ENCODE peak calls at places on chromosomes 13 and 19, in nine cellular contexts. S is body of pancreas, M is ascending aorta, T is HepG2, G is left lung, L is prostate gland, V is substantia nigra, B is epithelial cell of prostate, U is hepatocyte. W is an unnamed sample.

GRCh38 chr19:6586056-6586455 is 4.9 kb downstream of the CD70 start:
- DNase-seq in V (no peak), T (no peak), L (no peak), B (no peak), S (no peak), M (no peak), U (no peak), G (no peak), W (no peak)

GRCh38 chr13:103671547-103671946 is 605.3 kb upstream of the SLC10A2 start:
- DNase-seq in U (peak), L (no peak), S (no peak), V (no peak), B (no peak), G (no peak), M (no peak), T (no peak), W (no peak)

GRCh38 chr13:25421602-25422001 is 49.8 kb downstream of the ATP8A2 start:
- DNase-seq in G (no peak), L (no peak), S (no peak), T (peak), U (no peak), M (no peak), V (no peak), B (no peak), W (no peak)

GRCh38 chr13:99370476-99371272 is 63.5 kb upstream of the GPR183 start:
- DNase-seq in G (no peak), L (no peak), T (no peak), V (no peak), M (peak), B (no peak), S (no peak), U (no peak), W (no peak)

GRCh38 chr13:40589285-40590109 is 76.9 kb downstream of the FOXO1 start:
- DNase-seq in U (no peak), B (peak), S (peak), V (peak), G (no peak), M (peak), L (peak), T (peak), W (no peak)

GRCh38 chr13:44188257-44188656 is 185.4 kb upstream of the SERP2 start:
- DNase-seq in S (no peak), U (no peak), G (no peak), T (no peak), M (no peak), L (no peak), B (peak), V (no peak), W (no peak)

GRCh38 chr13:30730526-30730925 is 4.8 kb upstream of the ALOX5AP start:
- DNase-seq in G (no peak), L (no peak), B (no peak), S (peak), V (peak), T (peak), U (peak), M (no peak), W (no peak)

GRCh38 chr19:17441241-17442135 is 7.0 kb downstream of the TMEM221 start:
- DNase-seq in B (no peak), V (no peak), T (peak), L (no peak), M (no peak), U (no peak), G (no peak), S (peak), W (no peak)

DNA sequence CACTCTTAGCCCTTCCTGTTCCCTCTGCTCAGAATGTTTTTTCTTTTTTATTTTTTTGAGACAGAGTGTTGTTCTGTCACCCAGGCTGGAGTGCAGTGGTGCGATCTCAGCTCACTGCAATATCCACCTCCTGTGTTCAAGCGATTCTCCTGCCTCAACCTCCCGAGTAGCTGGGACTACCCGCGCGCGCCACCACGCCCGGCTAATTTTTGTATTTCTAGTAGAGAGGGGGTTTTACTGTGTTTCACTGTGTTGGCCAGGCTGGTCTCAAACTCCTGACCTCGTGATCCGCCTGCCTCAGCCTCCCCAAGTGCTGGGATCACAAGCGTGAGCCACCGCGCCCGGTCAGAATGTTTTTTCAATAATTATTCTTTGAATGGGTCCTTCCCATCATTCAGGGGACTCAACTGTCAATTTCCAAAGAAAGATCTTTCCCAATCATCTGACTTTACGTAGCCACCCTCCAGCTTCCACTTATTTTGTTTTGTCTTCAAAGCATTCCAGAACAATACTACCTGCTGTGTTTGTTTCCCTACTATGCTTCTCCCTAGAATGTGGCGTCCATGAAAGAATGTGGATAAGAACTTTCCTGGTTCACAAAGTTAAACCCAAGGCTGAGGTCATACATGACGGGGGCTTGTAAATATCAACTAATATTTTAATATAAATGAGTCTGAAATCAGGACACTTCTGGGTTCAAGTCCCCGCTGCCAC is 1.2 kb downstream of the NDUFA7 start:
- DNase-seq in V (no peak), M (no peak), G (no peak), U (no peak), L (no peak), T (peak), S (no peak), B (no peak), W (no peak)
- H3K27ac ChIP-seq in V (no peak), M (peak), G (peak), U (peak), L (no peak), T (peak), S (peak), B (peak), W (peak)

DNA sequence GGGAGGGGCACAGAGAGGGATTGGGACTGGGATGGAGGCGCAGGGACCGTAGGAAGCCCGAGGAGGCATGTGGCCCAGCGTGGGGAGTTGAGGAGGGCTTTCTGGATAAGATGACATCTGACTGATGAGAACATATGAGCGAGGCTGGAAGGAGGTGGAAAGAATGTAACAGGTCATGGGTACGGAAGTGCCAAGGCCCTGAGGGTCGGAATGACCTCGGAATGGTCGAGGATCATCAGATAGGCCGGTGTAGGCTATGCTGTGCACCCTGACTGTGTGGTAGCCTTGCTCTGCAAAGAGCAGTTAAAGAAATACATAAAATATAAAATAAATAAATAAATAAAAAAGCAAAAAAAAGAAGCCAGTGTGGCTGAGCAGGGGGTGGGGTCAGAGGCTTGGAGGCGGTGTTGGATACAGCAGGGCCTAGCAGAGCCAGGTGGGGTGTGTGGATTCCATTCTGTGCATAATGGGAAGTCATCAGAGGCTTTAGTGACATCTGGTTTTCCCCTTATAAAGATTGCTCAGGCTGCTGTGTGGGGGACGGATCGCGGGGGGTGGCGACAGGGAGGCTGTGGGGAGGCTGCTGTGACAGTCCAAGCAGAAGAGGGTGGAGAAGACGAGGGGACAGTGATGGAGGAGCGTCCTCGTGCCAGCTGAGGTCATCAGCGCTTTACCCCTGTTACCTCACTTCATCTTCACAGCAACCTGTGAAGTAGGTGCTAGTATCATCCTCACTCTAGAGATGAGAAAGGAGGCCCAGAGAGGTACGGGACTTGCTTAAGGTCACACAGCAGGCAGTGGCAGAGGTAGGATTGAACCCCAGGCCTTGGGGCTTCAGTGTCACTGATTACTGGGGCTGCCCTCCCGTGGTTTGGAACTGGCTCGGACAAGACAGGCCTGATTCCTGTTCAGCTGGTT is 5.0 kb downstream of the PAK4 start:
- DNase-seq in L (peak), V (no peak), M (no peak), T (no peak), B (no peak), G (no peak), S (peak), U (no peak), W (no peak)
- H3K27ac ChIP-seq in L (peak), V (peak), M (peak), T (no peak), B (no peak), G (peak), S (peak), U (no peak), W (no peak)

GRCh38 chr13:75675421-75675820 is 39.3 kb downstream of the LMO7 start:
- DNase-seq in L (no peak), V (no peak), S (no peak), G (no peak), B (no peak), T (no peak), M (no peak), U (no peak), W (no peak)
- H3K27ac ChIP-seq in L (no peak), V (no peak), S (no peak), G (no peak), B (no peak), T (no peak), M (no peak), U (no peak), W (no peak)

GRCh38 chr19:5047251-5047935 is 78.5 kb downstream of the KDM4B start:
- DNase-seq in U (no peak), L (no peak), G (no peak), T (no peak), V (no peak), M (no peak), B (no peak), S (no peak), W (no peak)
- H3K27ac ChIP-seq in U (peak), L (peak), G (no peak), T (no peak), V (no peak), M (peak), B (peak), S (peak), W (no peak)

W was measured in caudate nucleus.